ENCODE peak calls at places on chromosomes 5 and 9, in five cellular contexts. P, W, D, J and U are unnamed samples.

GRCh38 chr9:34328983-34329832 is at the start of the genes KIF24 and NUDT2:
- DNase-seq in P (peak; percentile 100), W (peak; percentile 100), D (peak; percentile 100), J (peak; percentile 100), U (peak; percentile 100)

GRCh38 chr5:127296321-127296720 is 5.7 kb downstream of the MEGF10 start:
- DNase-seq in P (peak; percentile 91), J (no peak), D (no peak), W (no peak), U (peak; percentile 39)

GRCh38 chr5:111072949-111073682 is 1.6 kb downstream of the TSLP start:
- DNase-seq in W (no peak), D (peak; percentile 38), P (peak; percentile 20), J (no peak), U (no peak)

GRCh38 chr5:1386274-1386717 is 41.4 kb upstream of the CLPTM1L start:
- DNase-seq in P (no peak), J (no peak), W (no peak), D (peak; percentile 71), U (no peak)

GRCh38 chr9:123757547-123757946 is 172.4 kb downstream of the DENND1A start:
- DNase-seq in P (no peak), J (no peak), D (no peak), W (no peak), U (no peak)

GRCh38 chr9:107948601-107949000 is 459.0 kb upstream of the KLF4 start:
- DNase-seq in D (no peak), J (no peak), W (no peak), P (peak; percentile 18), U (no peak)

GRCh38 chr9:12861035-12861434 is 86.2 kb downstream of the LURAP1L start:
- DNase-seq in D (no peak), W (no peak), J (no peak), P (no peak), U (no peak)

GRCh38 chr5:52798952-52799351 is 11.2 kb downstream of the ITGA1 start:
- DNase-seq in P (no peak), D (peak; percentile 5), J (no peak), W (no peak), U (no peak)

GRCh38 chr9:86624616-86625015 is 270.4 kb upstream of the TUT7 start:
- DNase-seq in J (no peak), W (no peak), D (no peak), P (no peak), U (no peak)

GRCh38 chr5:111070272-111071134 is 1.0 kb upstream of the TSLP start:
- DNase-seq in P (peak; percentile 30), W (no peak), D (no peak), J (no peak), U (no peak)

GRCh38 chr9:2109066-2109650 is 94.0 kb downstream of the SMARCA2 start:
- DNase-seq in W (peak; percentile 54), J (no peak), D (no peak), P (peak; percentile 18), U (no peak)

GRCh38 chr9:38047301-38048251 is 21.5 kb downstream of the SHB start:
- DNase-seq in J (peak; percentile 79), D (no peak), P (peak; percentile 84), W (peak; percentile 81), U (peak; percentile 94)

GRCh38 chr9:31820426-31820825 is 564.0 kb upstream of the ACO1 start:
- DNase-seq in J (no peak), D (no peak), P (no peak), W (no peak), U (no peak)

GRCh38 chr9:127935765-127936221 is 1.9 kb downstream of the DPM2 start:
- DNase-seq in J (no peak), P (peak; percentile 62), D (no peak), W (no peak), U (no peak)

GRCh38 chr5:172097356-172097755 is 90.7 kb downstream of the STK10 start:
- DNase-seq in P (no peak), W (no peak), D (no peak), J (no peak), U (no peak)

GRCh38 chr5:29587806-29588205 is 1605.7 kb upstream of the CDH6 start:
- DNase-seq in D (no peak), W (no peak), J (no peak), P (no peak), U (no peak)

GRCh38 chr9:87343816-87344438 is 153.7 kb upstream of the DAPK1 start:
- DNase-seq in P (no peak), J (no peak), W (no peak), D (no peak), U (no peak)

DNA sequence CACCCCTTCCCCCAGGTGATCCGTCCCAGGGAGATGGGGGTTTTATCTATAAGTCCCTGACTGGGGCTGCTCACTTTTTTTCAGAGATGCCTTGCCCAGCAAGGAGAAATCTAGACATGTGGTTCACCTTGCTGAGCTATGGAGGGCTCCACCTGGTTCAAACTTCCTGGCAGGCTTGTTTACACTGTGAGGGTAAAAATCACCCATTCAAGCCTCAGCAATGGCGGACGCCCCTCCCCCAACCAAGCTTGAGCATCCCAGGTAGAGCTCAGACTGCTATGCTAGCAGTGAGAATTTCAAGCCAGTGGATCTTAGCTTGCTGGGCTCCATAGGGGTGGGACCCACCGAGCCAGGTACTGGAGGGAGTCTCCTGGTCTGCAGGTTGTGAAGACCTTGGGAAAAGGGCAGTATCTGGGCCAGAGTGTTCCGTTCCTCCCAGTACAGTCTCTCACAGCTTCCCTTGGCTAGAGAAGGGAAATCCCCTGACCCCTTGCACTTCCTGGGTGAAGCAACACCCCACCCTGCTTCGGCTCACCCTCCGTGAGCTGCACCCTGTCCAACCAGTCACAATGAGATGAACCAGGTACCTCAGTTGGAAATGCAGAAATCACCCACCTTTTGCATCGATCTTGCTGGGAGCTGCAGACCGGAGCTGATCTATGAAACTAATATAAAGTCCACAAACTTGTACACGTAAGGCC is 231.7 kb downstream of the CTNND2 start:
- DNase-seq in J (no peak), P (no peak), W (no peak), D (no peak), U (no peak)
- H3K4me3 ChIP-seq in J (no peak overlapping the region), P (no peak overlapping the region), W (no peak overlapping the region), D (no peak overlapping the region), U (no peak overlapping the region)

GRCh38 chr9:134293031-134293521 is 33.2 kb upstream of the RXRA start:
- DNase-seq in D (no peak), W (no peak), P (no peak), J (no peak), U (no peak)

GRCh38 chr9:134291961-134292871 is 34.0 kb upstream of the RXRA start:
- DNase-seq in W (no peak), J (no peak), D (no peak), P (no peak), U (no peak)

GRCh38 chr9:134294228-134295071 is 31.8 kb upstream of the RXRA start:
- DNase-seq in D (no peak), P (peak; percentile 4), W (no peak), J (no peak), U (no peak)

GRCh38 chr9:134295101-134295745 is 31.0 kb upstream of the RXRA start:
- DNase-seq in P (no peak), W (no peak), D (no peak), J (no peak), U (no peak)

GRCh38 chr9:134293576-134294227 is 32.6 kb upstream of the RXRA start:
- DNase-seq in J (no peak), W (no peak), D (no peak), P (peak; percentile 8), U (no peak)
- H3K4me3 ChIP-seq in J (peak overlapping the region; percentile 29), W (peak overlapping the region; percentile 6), D (no peak overlapping the region), P (no peak overlapping the region), U (no peak overlapping the region)

DNA sequence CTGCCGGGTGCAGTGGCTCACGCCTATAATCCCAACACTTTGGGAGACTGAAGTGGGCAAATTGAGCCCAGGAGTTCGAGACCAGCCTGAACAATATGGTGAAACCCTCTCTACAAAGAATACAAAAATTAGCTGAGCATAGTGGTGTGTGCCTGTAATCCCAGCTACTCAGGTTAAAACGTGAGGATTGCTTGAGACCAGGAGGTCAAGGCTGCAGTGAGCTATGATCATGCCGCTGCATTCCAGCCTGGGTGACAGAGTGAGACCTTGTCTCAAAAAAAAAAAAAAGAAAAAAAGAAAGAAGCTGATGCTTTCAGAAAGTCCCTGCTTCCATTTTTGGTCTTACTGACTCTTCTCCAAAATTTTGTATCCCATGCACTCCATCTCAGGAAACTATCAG is 31.3 kb downstream of the SNAPC3 start:
- DNase-seq in W (no peak), P (no peak), D (no peak), J (no peak), U (no peak)
- H3K4me3 ChIP-seq in W (no peak overlapping the region), P (no peak overlapping the region), D (no peak overlapping the region), J (no peak overlapping the region), U (no peak overlapping the region)

GRCh38 chr5:175682664-175683063 is 24.8 kb downstream of the HRH2 start:
- DNase-seq in J (no peak), P (no peak), W (no peak), D (no peak), U (no peak)
- H3K4me3 ChIP-seq in J (no peak overlapping the region), P (no peak overlapping the region), W (no peak overlapping the region), D (no peak overlapping the region), U (no peak overlapping the region)

DNA sequence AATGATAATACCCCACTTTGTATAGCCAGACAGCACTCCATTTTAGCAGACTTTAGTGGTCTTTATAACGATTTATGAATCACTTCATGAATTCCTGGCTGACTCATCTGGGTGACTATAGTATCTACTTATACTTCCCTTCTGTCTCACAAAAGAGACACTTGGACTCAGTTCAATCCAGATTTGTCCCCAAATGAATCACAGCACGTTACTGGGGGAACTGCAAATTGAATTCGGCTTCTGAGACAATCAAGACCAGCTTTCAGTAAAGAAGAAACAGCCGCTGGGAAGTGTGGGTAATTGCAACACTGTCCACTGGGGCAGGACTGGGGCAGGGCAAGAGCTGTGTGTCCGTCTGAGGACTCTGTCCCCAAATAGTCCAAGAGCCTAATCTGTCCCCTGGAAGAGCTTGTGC is 337.3 kb upstream of the RFX3 start:
- DNase-seq in P (peak; percentile 98), D (no peak), W (peak; percentile 73), J (peak; percentile 92), U (no peak)
- H3K4me3 ChIP-seq in P (no peak overlapping the region), D (no peak overlapping the region), W (no peak overlapping the region), J (no peak overlapping the region), U (no peak overlapping the region)

DNA sequence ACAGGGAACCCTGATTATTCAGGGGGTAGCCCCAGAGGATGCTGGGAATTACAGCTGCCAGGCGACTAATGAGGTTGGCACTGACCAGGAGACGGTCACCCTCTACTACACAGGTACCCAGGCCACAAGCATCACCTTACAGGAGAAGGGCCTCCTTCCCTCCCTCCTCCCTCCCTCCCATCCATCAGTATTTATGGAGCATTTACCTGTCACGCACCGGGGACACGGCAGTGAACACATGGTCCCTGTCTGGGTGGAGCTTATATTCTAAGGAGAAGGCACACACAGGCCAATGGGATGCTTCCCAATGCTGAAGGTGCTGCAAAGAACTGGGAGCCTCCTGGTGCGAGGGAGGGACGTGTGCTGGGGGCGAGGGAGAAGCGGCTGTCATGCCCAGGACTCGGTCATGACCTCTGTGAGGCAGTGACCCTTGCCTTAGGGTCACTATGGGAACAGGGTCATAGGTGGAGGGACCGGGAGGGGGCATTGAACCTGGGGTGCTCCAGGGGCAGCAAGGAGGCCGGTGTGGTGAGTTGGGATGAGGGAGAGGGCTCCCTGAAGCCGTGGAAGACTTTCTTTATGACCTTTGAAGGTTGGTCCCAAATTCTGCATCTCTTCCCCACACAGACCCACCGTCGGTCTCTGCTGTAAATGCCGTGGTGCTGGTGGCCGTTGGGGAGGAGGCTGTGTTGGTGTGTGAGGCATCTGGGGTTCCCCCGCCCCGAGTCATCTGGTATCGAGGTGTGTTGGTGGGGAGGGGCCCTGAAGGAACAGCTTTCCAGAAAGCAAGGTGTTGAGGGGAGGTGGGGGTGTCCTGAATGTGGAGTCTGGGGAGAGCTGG is 41.5 kb downstream of the HMCN2 start:
- DNase-seq in W (no peak), P (no peak), D (no peak), J (no peak), U (no peak)
- H3K4me3 ChIP-seq in W (no peak overlapping the region), P (no peak overlapping the region), D (no peak overlapping the region), J (no peak overlapping the region), U (no peak overlapping the region)